ENCODE peak calls at places on chromosomes 4 and X, in six cellular contexts. U, W, I, B, O and V are unnamed samples.

GRCh38 chrX:131840799-131841495 is 182.2 kb upstream of the STK26 start:
- DNase-seq in U (no peak), W (no peak), I (no peak), B (no peak), O (no peak), V (no peak)

GRCh38 chr4:65580551-65580950 is 89.7 kb downstream of the EPHA5 start:
- DNase-seq in U (no peak), W (no peak), I (no peak), B (no peak), O (no peak), V (no peak)

GRCh38 chrX:9466711-9467110 is 1.9 kb downstream of the TBL1X start:
- DNase-seq in U (no peak), W (no peak), I (no peak), B (no peak), O (no peak), V (no peak)

GRCh38 chrX:49106930-49107329 is 16.6 kb downstream of the GPKOW start:
- DNase-seq in U (no peak), W (peak; percentile 30), I (peak; percentile 36), B (no peak), O (no peak), V (peak; percentile 31)

GRCh38 chr4:154604696-154605200 is 7.7 kb downstream of the FGG start:
- DNase-seq in U (no peak), W (no peak), I (no peak), B (no peak), O (no peak), V (no peak)

GRCh38 chr4:70705856-70706461 is 15.8 kb upstream of the RUFY3 start:
- DNase-seq in U (no peak), W (no peak), I (no peak), B (no peak), O (no peak), V (no peak)

GRCh38 chrX:39816871-39817731 is 280.7 kb downstream of the BCOR start:
- DNase-seq in U (no peak), W (no peak), I (peak; percentile 27), B (no peak), O (no peak), V (no peak)

GRCh38 chr4:108988514-108989195 is 225.8 kb upstream of the ETNPPL start:
- DNase-seq in U (no peak), W (no peak), I (no peak), B (no peak), O (no peak), V (no peak)

GRCh38 chr4:180028682-180029081 is 2214.5 kb upstream of the TENM3 start:
- DNase-seq in U (no peak), W (peak; percentile 81), I (peak; percentile 23), B (peak; percentile 4), O (no peak), V (peak; percentile 82)

GRCh38 chrX:101357166-101357795 is 8.7 kb upstream of the TIMM8A start:
- DNase-seq in U (no peak), W (no peak), I (peak; percentile 5), B (no peak), O (no peak), V (no peak)

GRCh38 chrX:45767021-45767491 is 566.4 kb upstream of the DIPK2B start:
- DNase-seq in U (no peak), W (no peak), I (no peak), B (no peak), O (no peak), V (no peak)